ENCODE peak calls at places on chromosomes 11 and 22, in eight cellular contexts. O is neural progenitor cell, W is fibroblast of lung, I is MM.1S, D is IMR-90, G is HepG2, Z is OCI-LY7, J is HCT116. R is an unnamed sample. For H3K4me1, the result is how much of the 10 kb centered on the place peaks cover.

GRCh38 chr22:23268139-23268712 is 87.9 kb downstream of the BCR start:
- DNase-seq in O (no peak), W (no peak), I (no peak), D (no peak), G (no peak), Z (peak), J (no peak), R (no peak)

GRCh38 chr11:69501891-69502860 is 20.7 kb downstream of the LINC01488 start:
- DNase-seq in O (no peak), W (no peak), I (no peak), D (no peak), G (no peak), Z (no peak), J (no peak), R (no peak)

GRCh38 chr11:61332823-61333637 is at the start of the genes DDB1 and TKFC:
- DNase-seq in O (peak), W (peak), I (peak), D (peak), G (peak), Z (peak), J (peak), R (peak)

GRCh38 chr22:23068096-23068831 is 2.1 kb upstream of the GNAZ start:
- DNase-seq in O (no peak), W (no peak), I (no peak), D (no peak), G (no peak), Z (no peak), J (no peak), R (no peak)

GRCh38 chr11:12884751-12885318 is 124.3 kb upstream of the RASSF10 start:
- DNase-seq in O (no peak), W (peak), I (no peak), D (no peak), G (no peak), Z (no peak), J (no peak), R (no peak)

GRCh38 chr11:30002157-30002556 is 14.7 kb downstream of the KCNA4 start:
- DNase-seq in O (no peak), W (no peak), I (no peak), D (no peak), G (no peak), Z (no peak), J (no peak), R (no peak)

GRCh38 chr11:88352139-88352538 is 14.6 kb upstream of the CTSC start:
- DNase-seq in O (no peak), W (peak), I (no peak), D (peak), G (no peak), Z (no peak), J (no peak), R (peak)

GRCh38 chr11:2511421-2512369 is 66.9 kb downstream of the KCNQ1 start:
- DNase-seq in O (peak), W (no peak), I (no peak), D (no peak), G (no peak), Z (no peak), J (no peak), R (no peak)

GRCh38 chr11:125874556-125875124 is 12.8 kb upstream of the HYLS1 start:
- DNase-seq in O (peak), W (peak), I (peak), D (peak), G (peak), Z (peak), J (peak), R (peak)

GRCh38 chr22:44449061-44449682 is 48.9 kb downstream of the RTL6 start:
- DNase-seq in O (no peak), W (peak), I (no peak), D (peak), G (no peak), Z (no peak), J (no peak), R (peak)

GRCh38 chr11:35089724-35090505 is 49.1 kb upstream of the CD44 start:
- DNase-seq in O (no peak), W (no peak), I (no peak), D (no peak), G (no peak), Z (peak), J (no peak), R (no peak)

GRCh38 chr11:61102667-61103491 is 590 bp downstream of the CD5 start:
- DNase-seq in O (no peak), W (no peak), I (no peak), D (no peak), G (no peak), Z (no peak), J (no peak), R (no peak)

GRCh38 chr11:12182650-12183511 is 72.5 kb downstream of the MICAL2 start:
- DNase-seq in O (no peak), W (peak), I (no peak), D (peak), G (peak), Z (no peak), J (peak), R (peak)

GRCh38 chr11:106969660-106970059 is 48.6 kb downstream of the GUCY1A2 start:
- DNase-seq in O (no peak), W (no peak), I (no peak), D (no peak), G (no peak), Z (no peak), J (no peak), R (no peak)

GRCh38 chr22:33018232-33018864 is 39.8 kb downstream of the SYN3 start:
- DNase-seq in O (peak), W (peak), I (peak), D (peak), G (peak), Z (peak), J (peak), R (no peak)

GRCh38 chr11:120929090-120929489 is 94.8 kb upstream of the TBCEL start:
- DNase-seq in O (no peak), W (no peak), I (no peak), D (no peak), G (no peak), Z (no peak), J (no peak), R (peak)

GRCh38 chr11:112694244-112694643 is 267.0 kb upstream of the NCAM1 start:
- DNase-seq in O (no peak), W (no peak), I (no peak), D (no peak), G (no peak), Z (no peak), J (no peak), R (no peak)

GRCh38 chr22:49303781-49304461 is 523.8 kb downstream of the BRD1 start:
- DNase-seq in O (no peak), W (no peak), I (no peak), D (no peak), G (no peak), Z (no peak), J (no peak), R (no peak)

GRCh38 chr22:47154621-47155081 is 392.2 kb downstream of the TBC1D22A start:
- DNase-seq in O (no peak), W (peak), I (no peak), D (peak), G (no peak), Z (no peak), J (no peak), R (peak)

GRCh38 chr22:17086301-17086700 is 1.5 kb downstream of the IL17RA start:
- DNase-seq in O (no peak), W (no peak), I (no peak), D (no peak), G (no peak), Z (no peak), J (no peak), R (no peak)

GRCh38 chr11:59380263-59381059 is 21.8 kb downstream of the OR5AN1 start:
- DNase-seq in O (no peak), W (no peak), I (peak), D (no peak), G (no peak), Z (no peak), J (no peak), R (no peak)

GRCh38 chr11:110730773-110731172 is 18.5 kb upstream of the ARHGAP20 start:
- DNase-seq in O (no peak), W (no peak), I (no peak), D (no peak), G (no peak), Z (no peak), J (no peak), R (no peak)

GRCh38 chr11:69101100-69101791 is 52.5 kb downstream of the TPCN2 start:
- DNase-seq in O (peak), W (peak), I (peak), D (peak), G (peak), Z (peak), J (peak), R (peak)

GRCh38 chr22:37604074-37604473 is 4.6 kb upstream of the GGA1 start:
- DNase-seq in O (no peak), W (no peak), I (no peak), D (no peak), G (no peak), Z (no peak), J (no peak), R (no peak)

GRCh38 chr11:111604392-111605009 is 2.3 kb downstream of the SIK2 start:
- DNase-seq in O (peak), W (peak), I (peak), D (peak), G (peak), Z (peak), J (peak), R (peak)

GRCh38 chr11:38384568-38384967 is 1786.5 kb upstream of the RAG2 start:
- DNase-seq in O (no peak), W (peak), I (no peak), D (no peak), G (no peak), Z (no peak), J (no peak), R (peak)

GRCh38 chr11:64063741-64064140 is 28.0 kb downstream of the FLRT1 start:
- DNase-seq in O (peak), W (no peak), I (no peak), D (no peak), G (no peak), Z (no peak), J (no peak), R (no peak)

GRCh38 chr11:58024601-58025091 is 965 bp downstream of the OR9Q1 start:
- DNase-seq in O (no peak), W (peak), I (no peak), D (peak), G (no peak), Z (no peak), J (no peak), R (peak)

GRCh38 chr11:12698049-12698448 is 23.8 kb downstream of the TEAD1 start:
- DNase-seq in O (no peak), W (no peak), I (no peak), D (no peak), G (no peak), Z (peak), J (no peak), R (no peak)

GRCh38 chr22:33803371-33803770 is 116.9 kb downstream of the LARGE1 start:
- DNase-seq in O (no peak), W (peak), I (no peak), D (peak), G (no peak), Z (no peak), J (no peak), R (peak)

GRCh38 chr22:34998921-34999320 is 67.0 kb upstream of the ISX start:
- DNase-seq in O (no peak), W (no peak), I (no peak), D (no peak), G (no peak), Z (no peak), J (no peak), R (no peak)

GRCh38 chr11:95884364-95884763 is 39.5 kb downstream of the MTMR2 start:
- DNase-seq in O (no peak), W (peak), I (no peak), D (peak), G (no peak), Z (no peak), J (no peak), R (peak)

GRCh38 chr22:17243524-17243923 is 24.3 kb upstream of the ADA2 start:
- DNase-seq in O (no peak), W (no peak), I (peak), D (no peak), G (no peak), Z (peak), J (no peak), R (no peak)

GRCh38 chr11:16280256-16280682 is 76.1 kb downstream of the SOX6 start:
- DNase-seq in O (no peak), W (peak), I (no peak), D (no peak), G (no peak), Z (no peak), J (no peak), R (peak)

GRCh38 chr11:10309163-10310093 is 4.6 kb downstream of the ADM start:
- DNase-seq in O (no peak), W (peak), I (peak), D (peak), G (peak), Z (no peak), J (peak), R (peak)

GRCh38 chr11:9802291-9802861 is 138.5 kb downstream of the SWAP70 start:
- DNase-seq in O (no peak), W (peak), I (no peak), D (peak), G (no peak), Z (peak), J (no peak), R (peak)

GRCh38 chr11:54558919-54559318 is 44.9 kb downstream of the OR4C46 start:
- DNase-seq in O (no peak), W (no peak), I (no peak), D (no peak), G (no peak), Z (peak), J (no peak), R (no peak)
- TF ChIP-seq CTCF in O (no peak), W (no peak), I (no peak), D (no peak), G (no peak), Z (peak), J (peak), R (no peak)

GRCh38 chr11:65502274-65502851 is 3.5 kb downstream of the MALAT1 start:
- DNase-seq in O (no peak), W (peak), I (peak), D (peak), G (no peak), Z (no peak), J (no peak), R (peak)

GRCh38 chr11:65502852-65503603 is 4.2 kb downstream of the MALAT1 start:
- DNase-seq in O (no peak), W (peak), I (peak), D (peak), G (no peak), Z (peak), J (no peak), R (peak)

GRCh38 chr11:65504671-65505433 is 6.0 kb downstream of the MALAT1 start:
- DNase-seq in O (no peak), W (peak), I (peak), D (peak), G (no peak), Z (no peak), J (no peak), R (peak)

GRCh38 chr11:65503923-65504670 is 5.3 kb downstream of the MALAT1 start:
- DNase-seq in O (no peak), W (peak), I (peak), D (peak), G (no peak), Z (no peak), J (no peak), R (peak)

GRCh38 chr11:65503606-65503922 is 4.7 kb downstream of the MALAT1 start:
- DNase-seq in O (no peak), W (no peak), I (no peak), D (peak), G (no peak), Z (no peak), J (no peak), R (no peak)
- H3K4me1 ChIP-seq in O (under half), W (under half), I (under half), D (under half), G (half or more), Z (half or more), J (under half), R (under half)

GRCh38 chr22:40434101-40434500 is 63.7 kb downstream of the SGSM3 start:
- DNase-seq in O (no peak), W (no peak), I (no peak), D (peak), G (no peak), Z (no peak), J (no peak), R (peak)

GRCh38 chr22:40434745-40435144 is 64.4 kb downstream of the SGSM3 start:
- DNase-seq in O (no peak), W (no peak), I (no peak), D (no peak), G (no peak), Z (no peak), J (no peak), R (no peak)

GRCh38 chr22:40431021-40431420 is 60.6 kb downstream of the SGSM3 start:
- DNase-seq in O (no peak), W (no peak), I (no peak), D (no peak), G (no peak), Z (no peak), J (no peak), R (no peak)

GRCh38 chr22:40432625-40433024 is 62.2 kb downstream of the SGSM3 start:
- DNase-seq in O (no peak), W (no peak), I (no peak), D (no peak), G (no peak), Z (no peak), J (no peak), R (no peak)

DNA sequence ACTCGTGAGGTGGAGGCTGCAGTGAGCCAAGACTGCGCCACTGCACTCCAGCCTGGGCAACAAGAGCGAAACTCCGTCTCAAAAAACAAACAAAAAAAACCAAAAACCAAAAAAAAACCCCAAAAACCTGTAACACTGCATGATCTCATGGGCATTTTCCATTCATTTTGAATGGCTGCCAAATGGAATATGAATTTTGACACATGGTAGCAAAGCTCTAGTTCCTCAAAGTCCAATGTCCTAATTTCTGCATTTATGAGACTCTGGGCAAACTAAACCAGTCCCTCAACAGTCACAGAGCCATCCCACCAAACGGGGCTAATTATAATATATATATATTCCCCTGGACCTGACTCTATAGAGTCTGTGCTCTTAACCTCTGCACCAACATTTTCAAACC is 61.8 kb downstream of the SGSM3 start:
- DNase-seq in O (no peak), W (no peak), I (no peak), D (no peak), G (no peak), Z (no peak), J (no peak), R (no peak)
- H3K4me2 ChIP-seq in O (no peak), W (no peak), I (no peak), D (no peak), G (no peak), Z (peak), J (no peak), R (no peak)

GRCh38 chr11:73759520-73760065 is 1.3 kb downstream of the RAB6A start:
- DNase-seq in O (no peak), W (peak), I (no peak), D (peak), G (no peak), Z (peak), J (no peak), R (no peak)
- TF ChIP-seq CTCF in O (peak), W (peak), I (no peak), D (peak), G (no peak), Z (peak), J (peak), R (peak)

GRCh38 chr11:6321961-6322362 is 1.7 kb upstream of the CAVIN3 start:
- DNase-seq in O (peak), W (peak), I (no peak), D (peak), G (no peak), Z (no peak), J (peak), R (peak)

GRCh38 chr11:6319001-6319878 is 1.1 kb downstream of the CAVIN3 start:
- DNase-seq in O (peak), W (peak), I (no peak), D (peak), G (no peak), Z (no peak), J (no peak), R (no peak)

GRCh38 chr11:6320411-6321207 is at the start of gene CAVIN3:
- DNase-seq in O (peak), W (peak), I (no peak), D (peak), G (no peak), Z (no peak), J (peak), R (peak)

GRCh38 chr11:6321356-6321755 is 1.1 kb upstream of the CAVIN3 start:
- DNase-seq in O (peak), W (no peak), I (no peak), D (no peak), G (no peak), Z (no peak), J (no peak), R (no peak)

GRCh38 chr11:6319879-6320410 is 356 bp downstream of the CAVIN3 start:
- DNase-seq in O (peak), W (peak), I (no peak), D (peak), G (no peak), Z (no peak), J (peak), R (peak)
- H3K4me1 ChIP-seq in O (under half), W (under half), I (under half), D (under half), G (under half), Z (under half), J (under half), R (under half)

DNA sequence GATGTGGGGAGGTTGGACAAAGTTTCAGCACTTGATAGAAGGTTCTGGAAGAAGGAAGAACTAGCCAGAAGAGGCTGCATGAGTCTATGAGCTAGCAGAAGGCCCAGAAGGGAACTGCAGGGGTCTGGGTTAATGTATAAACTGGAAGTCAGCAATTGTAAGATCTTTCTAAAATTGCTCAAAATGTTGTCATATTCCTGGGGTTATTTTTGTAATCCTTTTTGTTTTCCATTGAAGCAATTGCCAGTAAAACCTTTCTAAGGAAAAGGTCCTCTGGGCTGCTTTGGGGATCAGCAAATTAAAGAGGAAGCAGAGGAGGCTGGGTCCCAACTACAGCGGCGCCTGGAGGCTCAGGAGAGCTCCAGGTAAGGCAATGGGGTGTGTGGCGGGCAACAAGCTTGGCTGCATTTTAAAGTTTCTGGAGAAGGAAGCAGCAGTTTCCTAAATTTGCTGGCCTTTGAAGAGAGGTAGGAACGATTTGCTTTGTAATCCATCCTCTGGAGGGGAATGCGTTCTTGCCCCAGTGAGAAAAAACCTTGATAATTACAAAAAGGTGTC is 29.3 kb downstream of the ADAMTS15 start:
- DNase-seq in O (no peak), W (peak), I (no peak), D (peak), G (no peak), Z (no peak), J (no peak), R (no peak)
- H3K4me2 ChIP-seq in O (no peak), W (peak), I (no peak), D (no peak), G (no peak), Z (no peak), J (peak), R (peak)

GRCh38 chr11:66707486-66707885 is 21.5 kb downstream of the SPTBN2 start:
- DNase-seq in O (no peak), W (no peak), I (no peak), D (no peak), G (no peak), Z (no peak), J (no peak), R (no peak)
- TF ChIP-seq CTCF in O (no peak), W (no peak), I (no peak), D (no peak), G (no peak), Z (no peak), J (no peak), R (no peak)

DNA sequence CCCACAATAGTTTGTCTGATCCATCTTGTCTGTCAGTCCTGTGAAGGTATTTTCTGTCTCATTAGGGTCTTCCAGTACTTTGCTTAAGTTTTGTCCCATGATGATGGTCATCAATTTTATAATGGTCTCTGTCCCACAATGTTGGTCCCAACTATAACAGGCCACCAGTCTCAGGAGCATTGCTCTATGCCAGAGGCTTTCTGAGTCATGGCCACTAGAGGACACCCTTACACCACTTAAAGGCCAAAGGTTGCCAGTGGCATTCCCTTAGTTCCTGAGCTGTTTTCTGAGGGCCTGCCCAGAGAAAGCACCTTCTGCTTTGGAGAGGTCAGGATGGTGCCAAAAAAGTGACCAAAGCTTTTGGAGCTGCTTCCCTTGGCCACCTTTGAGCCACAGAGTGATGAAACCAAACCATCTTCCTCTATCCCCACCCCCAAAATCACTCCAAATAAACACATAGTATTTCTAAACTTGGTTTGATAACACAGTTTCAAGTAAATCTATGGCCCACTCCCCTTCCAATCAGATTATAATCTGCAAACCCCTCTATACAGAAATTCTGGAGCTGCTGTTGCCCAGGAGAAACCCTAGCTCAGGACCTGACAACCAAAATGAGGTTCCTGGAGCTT is 19.3 kb downstream of the EIF3F start:
- DNase-seq in O (peak), W (peak), I (peak), D (peak), G (peak), Z (peak), J (peak), R (peak)
- H3K4me1 ChIP-seq in O (under half), W (under half), I (under half), D (under half), G (under half), Z (under half), J (under half), R (under half)

R was measured in astrocyte.